ENCODE peak calls at places on chromosomes 7 and 10, in five cellular contexts. One of them, this sample, is unnamed.

GRCh38 chr10:3222068-3222467 is 49.5 kb upstream of the PITRM1 start:
- DNase-seq in left ventricle myocardium inferior: no peak
- DNase-seq in cardiac muscle cell: no peak
- DNase-seq in astrocyte: peak
- DNase-seq in lower lobe of right lung: no peak
- DNase-seq in this sample: no peak

GRCh38 chr7:102193806-102194205 is 92.9 kb upstream of the SH2B2 start:
- DNase-seq in left ventricle myocardium inferior: no peak
- DNase-seq in cardiac muscle cell: no peak
- DNase-seq in astrocyte: peak
- DNase-seq in lower lobe of right lung: no peak
- DNase-seq in this sample: no peak

GRCh38 chr10:58820862-58821559 is 308.3 kb downstream of the BICC1 start:
- DNase-seq in left ventricle myocardium inferior: no peak
- DNase-seq in cardiac muscle cell: no peak
- DNase-seq in astrocyte: peak
- DNase-seq in lower lobe of right lung: no peak
- DNase-seq in this sample: no peak

GRCh38 chr10:116115233-116115632 is 157.8 kb downstream of the GFRA1 start:
- DNase-seq in left ventricle myocardium inferior: no peak
- DNase-seq in cardiac muscle cell: no peak
- DNase-seq in astrocyte: no peak
- DNase-seq in lower lobe of right lung: no peak
- DNase-seq in this sample: no peak

GRCh38 chr10:92242910-92243671 is 47.8 kb downstream of the CPEB3 start:
- DNase-seq in left ventricle myocardium inferior: peak
- DNase-seq in cardiac muscle cell: peak
- DNase-seq in astrocyte: peak
- DNase-seq in lower lobe of right lung: peak
- DNase-seq in this sample: peak

GRCh38 chr7:46811529-46811928 is 770.4 kb downstream of the TNS3 start:
- DNase-seq in left ventricle myocardium inferior: peak
- DNase-seq in cardiac muscle cell: no peak
- DNase-seq in astrocyte: peak
- DNase-seq in lower lobe of right lung: no peak
- DNase-seq in this sample: peak

GRCh38 chr7:12102101-12102500 is 109.0 kb upstream of the TMEM106B start:
- DNase-seq in left ventricle myocardium inferior: no peak
- DNase-seq in cardiac muscle cell: no peak
- DNase-seq in astrocyte: no peak
- DNase-seq in lower lobe of right lung: no peak
- DNase-seq in this sample: no peak

GRCh38 chr10:25226775-25227682 is 52.2 kb downstream of the GPR158 start:
- DNase-seq in left ventricle myocardium inferior: no peak
- DNase-seq in cardiac muscle cell: peak
- DNase-seq in astrocyte: peak
- DNase-seq in lower lobe of right lung: no peak
- DNase-seq in this sample: peak

GRCh38 chr7:79553811-79554555 is 100.5 kb upstream of the MAGI2 start:
- DNase-seq in left ventricle myocardium inferior: no peak
- DNase-seq in cardiac muscle cell: no peak
- DNase-seq in astrocyte: peak
- DNase-seq in lower lobe of right lung: no peak
- DNase-seq in this sample: no peak

GRCh38 chr7:70923086-70923845 is 208.7 kb upstream of the GALNT17 start:
- DNase-seq in left ventricle myocardium inferior: no peak
- DNase-seq in cardiac muscle cell: no peak
- DNase-seq in astrocyte: no peak
- DNase-seq in lower lobe of right lung: no peak
- DNase-seq in this sample: no peak

GRCh38 chr10:74293686-74294365 is 142.8 kb downstream of the ADK start:
- DNase-seq in left ventricle myocardium inferior: no peak
- DNase-seq in cardiac muscle cell: peak
- DNase-seq in astrocyte: peak
- DNase-seq in lower lobe of right lung: no peak
- DNase-seq in this sample: no peak

GRCh38 chr7:47291461-47292051 is 290.4 kb downstream of the TNS3 start:
- DNase-seq in left ventricle myocardium inferior: no peak
- DNase-seq in cardiac muscle cell: no peak
- DNase-seq in astrocyte: peak
- DNase-seq in lower lobe of right lung: no peak
- DNase-seq in this sample: no peak

GRCh38 chr10:78757542-78757941 is 311.2 kb upstream of the ZMIZ1 start:
- DNase-seq in left ventricle myocardium inferior: no peak
- DNase-seq in cardiac muscle cell: no peak
- DNase-seq in astrocyte: peak
- DNase-seq in lower lobe of right lung: no peak
- DNase-seq in this sample: no peak

GRCh38 chr7:122743211-122743610 is 40.5 kb upstream of the RNF148 start:
- DNase-seq in left ventricle myocardium inferior: no peak
- DNase-seq in cardiac muscle cell: no peak
- DNase-seq in astrocyte: no peak
- DNase-seq in lower lobe of right lung: no peak
- DNase-seq in this sample: peak

GRCh38 chr7:148503900-148504487 is 86.6 kb upstream of the C7orf33 start:
- DNase-seq in left ventricle myocardium inferior: no peak
- DNase-seq in cardiac muscle cell: peak
- DNase-seq in astrocyte: peak
- DNase-seq in lower lobe of right lung: no peak
- DNase-seq in this sample: no peak

GRCh38 chr10:63256047-63256773 is 123.1 kb downstream of the NRBF2 start:
- DNase-seq in left ventricle myocardium inferior: no peak
- DNase-seq in cardiac muscle cell: no peak
- DNase-seq in astrocyte: no peak
- DNase-seq in lower lobe of right lung: no peak
- DNase-seq in this sample: no peak

GRCh38 chr7:136656516-136656915 is 211.9 kb upstream of the CHRM2 start:
- DNase-seq in left ventricle myocardium inferior: no peak
- DNase-seq in cardiac muscle cell: no peak
- DNase-seq in astrocyte: no peak
- DNase-seq in lower lobe of right lung: no peak
- DNase-seq in this sample: no peak

GRCh38 chr10:75019360-75019759 is 92.1 kb upstream of the SAMD8 start:
- DNase-seq in left ventricle myocardium inferior: no peak
- DNase-seq in cardiac muscle cell: no peak
- DNase-seq in astrocyte: peak
- DNase-seq in lower lobe of right lung: no peak
- DNase-seq in this sample: no peak

GRCh38 chr10:76453997-76454396 is 1022.6 kb downstream of the LRMDA start:
- DNase-seq in left ventricle myocardium inferior: no peak
- DNase-seq in cardiac muscle cell: no peak
- DNase-seq in astrocyte: peak
- DNase-seq in lower lobe of right lung: no peak
- DNase-seq in this sample: no peak

GRCh38 chr10:91782539-91782938 is 15.7 kb upstream of the TNKS2 start:
- DNase-seq in left ventricle myocardium inferior: no peak
- DNase-seq in cardiac muscle cell: no peak
- DNase-seq in astrocyte: no peak
- DNase-seq in lower lobe of right lung: no peak
- DNase-seq in this sample: no peak

GRCh38 chr10:17645591-17646345 is 1.8 kb downstream of the STAM start:
- DNase-seq in left ventricle myocardium inferior: no peak
- DNase-seq in cardiac muscle cell: no peak
- DNase-seq in astrocyte: peak
- DNase-seq in lower lobe of right lung: no peak
- DNase-seq in this sample: no peak

GRCh38 chr7:18753972-18754610 is 258.5 kb downstream of the HDAC9 start:
- DNase-seq in left ventricle myocardium inferior: no peak
- DNase-seq in cardiac muscle cell: no peak
- DNase-seq in astrocyte: peak
- DNase-seq in lower lobe of right lung: no peak
- DNase-seq in this sample: no peak

GRCh38 chr7:38716397-38716796 is 85.2 kb upstream of the AMPH start:
- DNase-seq in left ventricle myocardium inferior: no peak
- DNase-seq in cardiac muscle cell: no peak
- DNase-seq in astrocyte: no peak
- DNase-seq in lower lobe of right lung: no peak
- DNase-seq in this sample: no peak

GRCh38 chr7:87810726-87811125 is 65.4 kb downstream of the SLC25A40 start:
- DNase-seq in left ventricle myocardium inferior: no peak
- DNase-seq in cardiac muscle cell: no peak
- DNase-seq in astrocyte: no peak
- DNase-seq in lower lobe of right lung: no peak
- DNase-seq in this sample: no peak

GRCh38 chr7:24572421-24573007 is 738 bp upstream of the PALS2 start:
- DNase-seq in left ventricle myocardium inferior: no peak
- DNase-seq in cardiac muscle cell: no peak
- DNase-seq in astrocyte: peak
- DNase-seq in lower lobe of right lung: no peak
- DNase-seq in this sample: peak

GRCh38 chr7:147539685-147540084 is 1050.9 kb upstream of the C7orf33 start:
- DNase-seq in left ventricle myocardium inferior: no peak
- DNase-seq in cardiac muscle cell: no peak
- DNase-seq in astrocyte: no peak
- DNase-seq in lower lobe of right lung: no peak
- DNase-seq in this sample: no peak

GRCh38 chr7:150924256-150924851 is 53.8 kb downstream of the KCNH2 start:
- DNase-seq in left ventricle myocardium inferior: no peak
- DNase-seq in cardiac muscle cell: no peak
- DNase-seq in astrocyte: no peak
- DNase-seq in lower lobe of right lung: no peak
- DNase-seq in this sample: no peak

GRCh38 chr7:70215491-70215890 is 617.2 kb downstream of the AUTS2 start:
- DNase-seq in left ventricle myocardium inferior: no peak
- DNase-seq in cardiac muscle cell: no peak
- DNase-seq in astrocyte: peak
- DNase-seq in lower lobe of right lung: no peak
- DNase-seq in this sample: no peak

GRCh38 chr10:110317866-110318850 is 13.4 kb upstream of the SMNDC1 start:
- DNase-seq in left ventricle myocardium inferior: no peak
- DNase-seq in cardiac muscle cell: no peak
- DNase-seq in astrocyte: no peak
- DNase-seq in lower lobe of right lung: no peak
- DNase-seq in this sample: no peak

GRCh38 chr7:155917836-155918385 is 105.6 kb upstream of the SHH start:
- DNase-seq in left ventricle myocardium inferior: no peak
- DNase-seq in cardiac muscle cell: no peak
- DNase-seq in astrocyte: peak
- DNase-seq in lower lobe of right lung: no peak
- DNase-seq in this sample: no peak

GRCh38 chr7:112067609-112068540 is 138.3 kb downstream of the DOCK4 start:
- DNase-seq in left ventricle myocardium inferior: no peak
- DNase-seq in cardiac muscle cell: no peak
- DNase-seq in astrocyte: no peak
- DNase-seq in lower lobe of right lung: no peak
- DNase-seq in this sample: no peak

GRCh38 chr10:16832351-16833080 is 15.3 kb upstream of the RSU1 start:
- DNase-seq in left ventricle myocardium inferior: no peak
- DNase-seq in cardiac muscle cell: no peak
- DNase-seq in astrocyte: peak
- DNase-seq in lower lobe of right lung: no peak
- DNase-seq in this sample: no peak

GRCh38 chr10:132443605-132443997 is 46.6 kb downstream of the PWWP2B start:
- DNase-seq in left ventricle myocardium inferior: no peak
- DNase-seq in cardiac muscle cell: no peak
- DNase-seq in astrocyte: no peak
- DNase-seq in lower lobe of right lung: peak
- DNase-seq in this sample: peak

GRCh38 chr7:140316165-140316661 is 82.1 kb downstream of the SLC37A3 start:
- DNase-seq in left ventricle myocardium inferior: peak
- DNase-seq in cardiac muscle cell: no peak
- DNase-seq in astrocyte: peak
- DNase-seq in lower lobe of right lung: peak
- DNase-seq in this sample: no peak

GRCh38 chr7:122199171-122199570 is 55.1 kb upstream of the AASS start:
- DNase-seq in left ventricle myocardium inferior: no peak
- DNase-seq in cardiac muscle cell: no peak
- DNase-seq in astrocyte: peak
- DNase-seq in lower lobe of right lung: no peak
- DNase-seq in this sample: no peak

GRCh38 chr10:32073128-32073527 is 16.9 kb upstream of the KIF5B start:
- DNase-seq in left ventricle myocardium inferior: no peak
- DNase-seq in cardiac muscle cell: no peak
- DNase-seq in astrocyte: no peak
- DNase-seq in lower lobe of right lung: no peak
- DNase-seq in this sample: no peak

GRCh38 chr10:51786016-51786683 is 86.8 kb upstream of the CSTF2T start:
- DNase-seq in left ventricle myocardium inferior: no peak
- DNase-seq in cardiac muscle cell: no peak
- DNase-seq in astrocyte: no peak
- DNase-seq in lower lobe of right lung: no peak
- DNase-seq in this sample: no peak
- H3K4me3 ChIP-seq in left ventricle myocardium inferior: no peak
- H3K4me3 ChIP-seq in cardiac muscle cell: no peak
- H3K4me3 ChIP-seq in astrocyte: no peak
- H3K4me3 ChIP-seq in lower lobe of right lung: no peak
- H3K4me3 ChIP-seq in this sample: no peak

DNA sequence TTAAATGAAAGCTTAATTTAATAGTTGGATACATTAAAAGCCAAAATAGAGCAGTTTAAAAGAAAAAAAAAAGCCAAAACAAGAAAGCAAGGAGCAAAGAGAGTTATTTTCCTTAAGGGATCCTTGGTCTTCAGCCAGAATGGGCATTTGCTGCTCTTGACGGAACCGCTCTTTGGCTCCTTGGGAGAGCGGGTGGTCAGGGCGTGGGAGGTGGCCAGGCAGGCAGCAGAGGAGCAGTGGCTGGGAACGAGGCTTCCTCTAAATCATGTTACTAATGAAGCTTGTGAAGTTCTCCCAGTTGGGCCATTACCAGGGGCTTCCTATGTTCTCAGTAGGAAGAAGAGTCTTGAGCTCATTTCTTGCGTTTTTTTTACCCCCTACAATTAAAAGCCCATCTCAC is 116.5 kb downstream of the DOCK1 start:
- DNase-seq in left ventricle myocardium inferior: no peak
- DNase-seq in cardiac muscle cell: no peak
- DNase-seq in astrocyte: no peak
- DNase-seq in lower lobe of right lung: no peak
- DNase-seq in this sample: no peak
- H3K27ac ChIP-seq in left ventricle myocardium inferior: no peak
- H3K27ac ChIP-seq in cardiac muscle cell: no peak
- H3K27ac ChIP-seq in astrocyte: no peak
- H3K27ac ChIP-seq in lower lobe of right lung: no peak
- H3K27ac ChIP-seq in this sample: no peak

DNA sequence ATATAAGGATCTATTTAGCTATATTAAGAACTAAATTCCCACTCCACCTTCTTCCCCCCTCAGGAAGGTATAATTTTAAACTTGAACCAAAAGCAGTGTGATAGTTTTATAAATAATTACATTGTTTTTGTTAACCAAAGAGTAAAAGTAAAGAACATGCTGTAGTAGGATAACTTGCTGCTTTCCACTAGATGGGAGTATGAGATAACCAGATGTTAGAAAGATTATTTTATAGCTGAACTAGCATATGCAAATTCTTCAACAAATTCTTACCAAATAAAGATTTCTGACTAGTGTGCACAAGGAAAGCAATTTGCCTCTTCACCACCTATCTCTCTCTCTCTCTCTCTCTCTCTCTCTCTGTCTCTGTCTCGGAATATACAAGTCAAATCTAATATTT is 31.8 kb downstream of the TES start:
- DNase-seq in left ventricle myocardium inferior: no peak
- DNase-seq in cardiac muscle cell: no peak
- DNase-seq in astrocyte: no peak
- DNase-seq in lower lobe of right lung: no peak
- DNase-seq in this sample: no peak
- TF ChIP-seq CTCF in left ventricle myocardium inferior: no peak
- TF ChIP-seq CTCF in cardiac muscle cell: no peak
- TF ChIP-seq CTCF in astrocyte: no peak
- TF ChIP-seq CTCF in lower lobe of right lung: no peak
- TF ChIP-seq CTCF in this sample: no peak

GRCh38 chr7:143882611-143883078 is 19.3 kb downstream of the TCAF1 start:
- DNase-seq in left ventricle myocardium inferior: peak
- DNase-seq in cardiac muscle cell: peak
- DNase-seq in astrocyte: peak
- DNase-seq in lower lobe of right lung: peak
- DNase-seq in this sample: peak
- H3K4me3 ChIP-seq in left ventricle myocardium inferior: peak
- H3K4me3 ChIP-seq in cardiac muscle cell: peak
- H3K4me3 ChIP-seq in astrocyte: peak
- H3K4me3 ChIP-seq in lower lobe of right lung: peak
- H3K4me3 ChIP-seq in this sample: peak

This sample was measured in WERI-Rb-1.